ENCODE peak calls at places on chromosomes 7 and 10, in eight cellular contexts. E is foreskin fibroblast, O is spleen, L is left ventricle myocardium inferior, B is neural progenitor cell, M is psoas muscle, Z is HCT116, K is NB4. D is an unnamed sample.

GRCh38 chr7:1123721-1124120 is 35.8 kb downstream of the GPER1 start:
- DNase-seq in E (no peak), O (no peak), L (peak), B (peak), M (peak), Z (no peak), K (no peak), D (peak)

GRCh38 chr10:93334901-93335312 is 147.2 kb downstream of the MYOF start:
- DNase-seq in E (peak), O (no peak), L (no peak), B (no peak), M (no peak), Z (peak), K (no peak), D (no peak)

GRCh38 chr7:65454479-65454878 is 80.8 kb downstream of the ZNF92 start:
- DNase-seq in E (no peak), O (no peak), L (no peak), B (no peak), M (no peak), Z (no peak), K (no peak), D (no peak)

GRCh38 chr10:11547111-11547625 is 64.3 kb downstream of the USP6NL start:
- DNase-seq in E (peak), O (no peak), L (no peak), B (no peak), M (no peak), Z (no peak), K (no peak), D (no peak)

GRCh38 chr10:116097239-116097751 is 175.7 kb downstream of the GFRA1 start:
- DNase-seq in E (no peak), O (no peak), L (no peak), B (peak), M (no peak), Z (no peak), K (no peak), D (no peak)

GRCh38 chr7:72063325-72063724 is 348.8 kb downstream of the CALN1 start:
- DNase-seq in E (no peak), O (no peak), L (no peak), B (no peak), M (no peak), Z (no peak), K (no peak), D (no peak)

GRCh38 chr10:102714621-102715455 is at the start of gene SFXN2:
- DNase-seq in E (no peak), O (no peak), L (no peak), B (peak), M (no peak), Z (no peak), K (peak), D (no peak)

GRCh38 chr10:132447446-132448247 is 50.6 kb downstream of the PWWP2B start:
- DNase-seq in E (peak), O (peak), L (no peak), B (peak), M (no peak), Z (no peak), K (peak), D (no peak)

GRCh38 chr10:125991009-125991788 is 94.8 kb downstream of the FANK1 start:
- DNase-seq in E (no peak), O (no peak), L (no peak), B (no peak), M (no peak), Z (no peak), K (no peak), D (no peak)

GRCh38 chr7:6615853-6616555 is 594 bp downstream of the ZNF853 start:
- DNase-seq in E (no peak), O (no peak), L (no peak), B (peak), M (peak), Z (no peak), K (no peak), D (no peak)

GRCh38 chr10:78894089-78894840 is 174.5 kb upstream of the ZMIZ1 start:
- DNase-seq in E (no peak), O (no peak), L (no peak), B (no peak), M (peak), Z (no peak), K (no peak), D (no peak)

GRCh38 chr7:81007053-81007452 is 88.2 kb upstream of the SEMA3C start:
- DNase-seq in E (no peak), O (no peak), L (no peak), B (no peak), M (no peak), Z (no peak), K (no peak), D (no peak)

GRCh38 chr10:90920986-90921643 is at the start of gene ANKRD1:
- DNase-seq in E (peak), O (no peak), L (peak), B (peak), M (no peak), Z (peak), K (no peak), D (no peak)

GRCh38 chr10:34959321-34959720 is 130.8 kb downstream of the CUL2 start:
- DNase-seq in E (no peak), O (no peak), L (no peak), B (peak), M (no peak), Z (no peak), K (peak), D (no peak)

GRCh38 chr10:100812978-100813377 is 67.6 kb downstream of the PAX2 start:
- DNase-seq in E (no peak), O (peak), L (no peak), B (no peak), M (no peak), Z (no peak), K (no peak), D (no peak)

GRCh38 chr7:36648441-36648840 is 75.9 kb downstream of the AOAH start:
- DNase-seq in E (no peak), O (no peak), L (no peak), B (no peak), M (no peak), Z (no peak), K (no peak), D (no peak)
- TF ChIP-seq CTCF in E (no peak), O (no peak), L (no peak), B (no peak), M (no peak), Z (no peak), K (no peak), D (no peak)

GRCh38 chr10:98030093-98030821 is at the start of gene CRTAC1:
- DNase-seq in E (peak), O (no peak), L (peak), B (peak), M (peak), Z (no peak), K (no peak), D (peak)
- H3K4me3 ChIP-seq in E (no peak), O (peak), L (peak), B (peak), M (peak), Z (no peak), K (no peak), D (peak)

GRCh38 chr10:88886557-88886956 is 6.5 kb downstream of the STAMBPL1 start:
- DNase-seq in E (no peak), O (no peak), L (no peak), B (no peak), M (no peak), Z (no peak), K (peak), D (no peak)

GRCh38 chr10:88881922-88882645 is 2.0 kb downstream of the STAMBPL1 start:
- DNase-seq in E (no peak), O (no peak), L (no peak), B (no peak), M (no peak), Z (no peak), K (no peak), D (no peak)

GRCh38 chr10:88880287-88881094 is 446 bp downstream of the STAMBPL1 start:
- DNase-seq in E (peak), O (peak), L (peak), B (peak), M (peak), Z (peak), K (peak), D (peak)

GRCh38 chr10:88881335-88881734 is 1.3 kb downstream of the STAMBPL1 start:
- DNase-seq in E (no peak), O (no peak), L (no peak), B (no peak), M (no peak), Z (no peak), K (peak), D (no peak)

DNA sequence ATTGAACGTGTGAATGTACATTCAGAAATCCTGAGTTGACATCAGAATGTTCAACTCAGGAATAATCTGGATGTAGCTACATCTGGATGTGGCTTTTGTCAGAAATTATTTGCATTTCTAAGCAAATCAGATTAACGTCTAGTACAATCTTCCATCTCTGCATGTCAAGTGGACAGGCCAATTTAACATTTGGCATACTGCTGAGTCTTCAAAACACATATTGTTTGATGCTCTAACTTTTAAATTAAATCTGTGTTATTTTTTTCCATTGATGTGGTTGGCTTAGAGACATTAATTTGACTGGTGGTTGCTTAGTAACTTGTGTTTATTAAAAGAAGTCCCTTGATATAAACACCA is 3.4 kb downstream of the STAMBPL1 start:
- DNase-seq in E (no peak), O (no peak), L (no peak), B (no peak), M (no peak), Z (no peak), K (no peak), D (no peak)
- TF ChIP-seq CTCF in E (no peak), O (no peak), L (no peak), B (no peak), M (no peak), Z (no peak), K (no peak), D (no peak)

DNA sequence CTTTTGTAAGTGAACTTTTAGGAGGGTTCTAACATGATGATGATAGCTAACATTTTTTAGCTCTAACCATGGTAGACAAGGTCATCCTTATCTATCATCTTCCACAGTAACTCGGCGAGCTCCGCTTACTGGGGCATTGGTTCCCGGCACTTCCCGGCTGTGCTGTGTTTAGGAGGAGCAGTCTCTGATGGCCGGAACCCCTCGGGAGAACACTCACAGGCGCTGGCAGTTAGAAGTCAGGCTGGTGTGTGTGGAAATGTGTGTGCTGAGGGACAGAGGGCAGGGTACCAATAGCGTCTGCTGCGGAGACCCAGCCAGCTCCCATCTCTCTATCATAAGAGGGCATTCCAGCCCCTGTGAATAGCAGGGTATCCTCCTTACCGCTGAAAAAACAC is 108.6 kb downstream of the CDH23 start:
- DNase-seq in E (no peak), O (peak), L (no peak), B (no peak), M (no peak), Z (no peak), K (no peak), D (no peak)
- H3K4me3 ChIP-seq in E (no peak), O (no peak), L (no peak), B (no peak), M (no peak), Z (no peak), K (no peak), D (no peak)

GRCh38 chr7:84704380-84704779 is 482.5 kb downstream of the SEMA3D start:
- DNase-seq in E (no peak), O (no peak), L (no peak), B (peak), M (no peak), Z (no peak), K (no peak), D (no peak)

GRCh38 chr7:84701524-84702306 is 485.1 kb downstream of the SEMA3D start:
- DNase-seq in E (peak), O (no peak), L (no peak), B (peak), M (no peak), Z (peak), K (no peak), D (no peak)

GRCh38 chr7:84697506-84697905 is 489.4 kb downstream of the SEMA3D start:
- DNase-seq in E (peak), O (no peak), L (no peak), B (no peak), M (no peak), Z (no peak), K (no peak), D (no peak)

GRCh38 chr7:84705079-84705478 is 481.8 kb downstream of the SEMA3D start:
- DNase-seq in E (no peak), O (no peak), L (no peak), B (no peak), M (no peak), Z (no peak), K (no peak), D (no peak)

DNA sequence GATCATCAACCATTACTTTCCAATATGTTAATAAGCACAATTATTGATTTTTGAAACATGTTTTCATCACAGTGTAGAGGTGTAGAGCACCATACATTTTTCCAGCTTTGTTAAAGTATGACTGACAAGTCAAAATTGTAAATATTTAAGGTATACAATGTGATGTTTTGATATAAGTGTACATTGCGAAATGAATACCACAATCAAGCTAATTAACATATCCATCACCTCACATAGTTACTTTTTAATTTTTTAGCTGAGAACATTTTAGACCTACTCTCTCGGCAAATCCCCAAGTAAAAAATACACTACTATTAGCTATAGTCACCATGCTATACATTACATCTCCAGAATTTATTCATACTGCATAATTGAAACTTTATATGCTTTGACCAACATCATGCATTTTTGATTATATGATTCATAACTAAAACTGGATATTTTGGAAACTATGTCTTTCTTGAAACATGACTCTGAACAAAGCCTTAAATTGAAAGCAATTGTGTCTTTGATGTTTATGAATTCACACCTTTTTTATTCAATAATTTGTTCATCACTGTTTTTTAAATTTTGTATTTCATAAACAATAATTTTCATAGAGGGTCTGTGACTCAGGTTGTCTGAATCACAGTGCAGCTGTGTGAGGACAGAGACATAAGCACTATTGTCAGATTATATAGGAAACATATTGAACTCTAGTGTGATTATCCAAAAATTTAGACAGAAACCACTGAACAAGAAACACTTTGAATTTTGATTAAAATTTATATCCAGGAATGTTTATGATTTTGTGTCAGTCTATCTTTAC is 486.1 kb downstream of the SEMA3D start:
- DNase-seq in E (no peak), O (no peak), L (no peak), B (no peak), M (no peak), Z (no peak), K (no peak), D (no peak)
- TF ChIP-seq CTCF in E (no peak), O (no peak), L (no peak), B (no peak), M (no peak), Z (no peak), K (no peak), D (no peak)

DNA sequence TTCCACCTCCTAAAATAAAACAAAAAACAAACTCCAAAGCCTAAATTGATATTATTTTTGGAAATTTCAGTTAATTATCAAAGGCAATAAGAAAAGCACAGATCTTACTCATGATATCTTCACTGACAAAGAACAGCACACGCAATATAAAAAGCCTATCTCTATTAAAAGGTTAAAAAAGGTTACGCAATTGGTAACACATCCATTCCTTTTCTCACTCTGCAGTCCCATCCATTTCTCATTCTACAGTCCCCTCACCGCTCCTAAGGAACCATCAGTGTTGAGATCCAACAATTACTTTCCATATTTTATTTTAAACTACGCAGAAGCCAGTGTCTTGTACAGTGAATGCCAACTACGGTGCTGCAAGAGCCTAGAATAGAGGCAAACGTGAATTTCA is 1.3 kb downstream of the SEC61G start:
- DNase-seq in E (no peak), O (no peak), L (no peak), B (no peak), M (no peak), Z (no peak), K (no peak), D (no peak)
- H3K4me3 ChIP-seq in E (peak), O (no peak), L (peak), B (peak), M (peak), Z (peak), K (peak), D (peak)

GRCh38 chr7:151034312-151035023 is 6.2 kb downstream of the ABCB8 start:
- DNase-seq in E (no peak), O (no peak), L (no peak), B (no peak), M (no peak), Z (no peak), K (no peak), D (no peak)

GRCh38 chr7:151031011-151031410 is 2.8 kb downstream of the ABCB8 start:
- DNase-seq in E (no peak), O (no peak), L (no peak), B (no peak), M (no peak), Z (no peak), K (no peak), D (no peak)

GRCh38 chr7:151035024-151035717 is 6.9 kb downstream of the ABCB8 start:
- DNase-seq in E (no peak), O (no peak), L (peak), B (no peak), M (no peak), Z (no peak), K (no peak), D (no peak)

GRCh38 chr7:151033864-151034249 is 5.6 kb downstream of the ABCB8 start:
- DNase-seq in E (no peak), O (no peak), L (no peak), B (no peak), M (no peak), Z (no peak), K (no peak), D (no peak)

GRCh38 chr7:151032936-151033863 is 5.0 kb downstream of the ABCB8 start:
- DNase-seq in E (no peak), O (no peak), L (no peak), B (no peak), M (no peak), Z (no peak), K (peak), D (no peak)
- TF ChIP-seq CTCF in E (no peak), O (no peak), L (no peak), B (no peak), M (no peak), Z (no peak), K (peak), D (no peak)

DNA sequence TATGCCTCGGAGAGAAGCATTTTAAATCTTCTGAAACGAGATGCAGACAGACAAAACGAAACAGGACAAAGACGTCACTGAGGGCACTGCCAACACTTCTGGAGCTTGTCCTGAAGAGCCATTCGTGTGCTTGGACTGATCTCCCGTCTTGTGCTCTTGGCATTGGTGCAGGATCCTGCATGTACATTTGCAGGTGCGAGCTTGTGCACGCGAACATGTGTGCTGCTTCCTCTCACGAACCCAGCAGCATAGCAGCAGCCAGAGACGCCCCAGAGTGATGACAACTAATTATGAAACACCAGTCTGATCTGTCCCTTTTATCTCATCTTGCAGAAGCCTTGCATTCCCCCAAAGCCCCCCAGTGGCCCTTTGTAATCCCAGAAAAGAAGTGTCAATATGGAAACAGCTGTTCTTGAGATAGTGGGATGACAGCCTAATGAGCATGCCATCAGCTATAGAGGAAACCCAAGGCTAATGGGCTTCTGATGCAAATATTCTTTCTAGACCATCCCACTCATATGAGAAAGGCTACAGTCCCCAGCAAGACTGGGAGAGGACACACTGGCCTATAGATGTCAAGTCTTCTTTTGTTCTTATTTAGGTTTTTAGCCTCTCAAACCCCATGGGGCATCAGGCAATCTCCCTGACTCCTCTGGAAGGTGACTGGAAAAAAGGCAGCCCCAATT is 310.6 kb downstream of the FRMD4A start:
- DNase-seq in E (no peak), O (no peak), L (no peak), B (no peak), M (no peak), Z (no peak), K (no peak), D (no peak)
- H3K4me3 ChIP-seq in E (no peak), O (no peak), L (peak), B (no peak), M (no peak), Z (no peak), K (no peak), D (no peak)

D was measured in sigmoid colon.